ENCODE peak calls at places on chromosomes 2 and 18, in seven cellular contexts. One of them, this sample, is unnamed.

GRCh38 chr2:239431536-239431935 is 30.7 kb upstream of the HDAC4 start:
- DNase-seq in fibroblast of pulmonary artery: no peak
- DNase-seq in activated CD4-positive, alpha-beta T cell treated with anti-CD3 and anti-CD28 coated beads for 24 hours: no peak
- DNase-seq in left cardiac atrium: no peak
- DNase-seq in astrocyte: no peak
- DNase-seq in glutamatergic neuron: no peak
- DNase-seq in T follicular helper cell: no peak
- DNase-seq in this sample: no peak

GRCh38 chr2:241268716-241269445 is 46.6 kb downstream of the HDLBP start:
- DNase-seq in activated CD4-positive, alpha-beta T cell treated with anti-CD3 and anti-CD28 coated beads for 24 hours: no peak
- DNase-seq in left cardiac atrium: no peak
- DNase-seq in T follicular helper cell: no peak
- DNase-seq in glutamatergic neuron: no peak
- DNase-seq in astrocyte: peak
- DNase-seq in fibroblast of pulmonary artery: no peak
- DNase-seq in this sample: no peak

GRCh38 chr2:8090748-8091700 is 590.8 kb upstream of the ID2 start:
- DNase-seq in left cardiac atrium: peak
- DNase-seq in T follicular helper cell: no peak
- DNase-seq in activated CD4-positive, alpha-beta T cell treated with anti-CD3 and anti-CD28 coated beads for 24 hours: peak
- DNase-seq in glutamatergic neuron: peak
- DNase-seq in astrocyte: peak
- DNase-seq in fibroblast of pulmonary artery: peak
- DNase-seq in this sample: peak

GRCh38 chr2:179861027-179861776 is at the start of gene ZNF385B:
- DNase-seq in left cardiac atrium: peak
- DNase-seq in activated CD4-positive, alpha-beta T cell treated with anti-CD3 and anti-CD28 coated beads for 24 hours: no peak
- DNase-seq in T follicular helper cell: no peak
- DNase-seq in fibroblast of pulmonary artery: peak
- DNase-seq in astrocyte: peak
- DNase-seq in glutamatergic neuron: peak
- DNase-seq in this sample: no peak

GRCh38 chr2:42854207-42854818 is 61.9 kb upstream of the HAAO start:
- DNase-seq in activated CD4-positive, alpha-beta T cell treated with anti-CD3 and anti-CD28 coated beads for 24 hours: no peak
- DNase-seq in glutamatergic neuron: no peak
- DNase-seq in left cardiac atrium: peak
- DNase-seq in fibroblast of pulmonary artery: no peak
- DNase-seq in astrocyte: no peak
- DNase-seq in T follicular helper cell: no peak
- DNase-seq in this sample: peak

GRCh38 chr2:9629222-9630000 is 1.4 kb downstream of the YWHAQ start:
- DNase-seq in fibroblast of pulmonary artery: peak
- DNase-seq in astrocyte: peak
- DNase-seq in left cardiac atrium: no peak
- DNase-seq in T follicular helper cell: no peak
- DNase-seq in activated CD4-positive, alpha-beta T cell treated with anti-CD3 and anti-CD28 coated beads for 24 hours: no peak
- DNase-seq in glutamatergic neuron: no peak
- DNase-seq in this sample: no peak

GRCh38 chr18:39167990-39168389 is 1602.4 kb upstream of the CELF4 start:
- DNase-seq in left cardiac atrium: no peak
- DNase-seq in glutamatergic neuron: no peak
- DNase-seq in astrocyte: no peak
- DNase-seq in T follicular helper cell: no peak
- DNase-seq in fibroblast of pulmonary artery: no peak
- DNase-seq in activated CD4-positive, alpha-beta T cell treated with anti-CD3 and anti-CD28 coated beads for 24 hours: no peak
- DNase-seq in this sample: no peak

GRCh38 chr2:176676257-176676570 is 407.0 kb downstream of the MTX2 start:
- DNase-seq in activated CD4-positive, alpha-beta T cell treated with anti-CD3 and anti-CD28 coated beads for 24 hours: no peak
- DNase-seq in T follicular helper cell: no peak
- DNase-seq in fibroblast of pulmonary artery: no peak
- DNase-seq in left cardiac atrium: no peak
- DNase-seq in astrocyte: no peak
- DNase-seq in glutamatergic neuron: no peak
- DNase-seq in this sample: no peak

GRCh38 chr2:156340377-156340776 is 7.9 kb upstream of the NR4A2 start:
- DNase-seq in astrocyte: no peak
- DNase-seq in left cardiac atrium: no peak
- DNase-seq in glutamatergic neuron: no peak
- DNase-seq in T follicular helper cell: no peak
- DNase-seq in fibroblast of pulmonary artery: peak
- DNase-seq in activated CD4-positive, alpha-beta T cell treated with anti-CD3 and anti-CD28 coated beads for 24 hours: no peak
- DNase-seq in this sample: no peak

GRCh38 chr18:22302152-22302551 is 115.6 kb downstream of the CTAGE1 start:
- DNase-seq in T follicular helper cell: no peak
- DNase-seq in activated CD4-positive, alpha-beta T cell treated with anti-CD3 and anti-CD28 coated beads for 24 hours: no peak
- DNase-seq in fibroblast of pulmonary artery: no peak
- DNase-seq in glutamatergic neuron: no peak
- DNase-seq in left cardiac atrium: no peak
- DNase-seq in astrocyte: no peak
- DNase-seq in this sample: no peak

GRCh38 chr2:8676915-8677645 is 4.8 kb upstream of the ID2 start:
- DNase-seq in activated CD4-positive, alpha-beta T cell treated with anti-CD3 and anti-CD28 coated beads for 24 hours: no peak
- DNase-seq in astrocyte: no peak
- DNase-seq in left cardiac atrium: no peak
- DNase-seq in T follicular helper cell: no peak
- DNase-seq in glutamatergic neuron: no peak
- DNase-seq in fibroblast of pulmonary artery: no peak
- DNase-seq in this sample: no peak

GRCh38 chr2:138009622-138010021 is 45.3 kb downstream of the HNMT start:
- DNase-seq in fibroblast of pulmonary artery: no peak
- DNase-seq in left cardiac atrium: no peak
- DNase-seq in activated CD4-positive, alpha-beta T cell treated with anti-CD3 and anti-CD28 coated beads for 24 hours: no peak
- DNase-seq in glutamatergic neuron: no peak
- DNase-seq in astrocyte: no peak
- DNase-seq in T follicular helper cell: no peak
- DNase-seq in this sample: no peak

GRCh38 chr2:120722211-120722602 is 13.5 kb upstream of the GLI2 start:
- DNase-seq in astrocyte: no peak
- DNase-seq in activated CD4-positive, alpha-beta T cell treated with anti-CD3 and anti-CD28 coated beads for 24 hours: no peak
- DNase-seq in left cardiac atrium: no peak
- DNase-seq in T follicular helper cell: no peak
- DNase-seq in glutamatergic neuron: no peak
- DNase-seq in fibroblast of pulmonary artery: no peak
- DNase-seq in this sample: no peak

GRCh38 chr2:44746856-44747612 is 194.5 kb upstream of the SIX3 start:
- DNase-seq in astrocyte: no peak
- DNase-seq in left cardiac atrium: no peak
- DNase-seq in T follicular helper cell: no peak
- DNase-seq in fibroblast of pulmonary artery: no peak
- DNase-seq in activated CD4-positive, alpha-beta T cell treated with anti-CD3 and anti-CD28 coated beads for 24 hours: no peak
- DNase-seq in glutamatergic neuron: no peak
- DNase-seq in this sample: no peak

GRCh38 chr2:167928434-167928833 is 319.0 kb downstream of the STK39 start:
- DNase-seq in astrocyte: no peak
- DNase-seq in glutamatergic neuron: no peak
- DNase-seq in activated CD4-positive, alpha-beta T cell treated with anti-CD3 and anti-CD28 coated beads for 24 hours: no peak
- DNase-seq in left cardiac atrium: no peak
- DNase-seq in T follicular helper cell: no peak
- DNase-seq in fibroblast of pulmonary artery: no peak
- DNase-seq in this sample: no peak

This sample was measured in left ventricle myocardium inferior.